ENCODE peak calls at places on chromosomes 3 and 15, in seven cellular contexts. N, J, R, C, T, D and P are unnamed samples.

GRCh38 chr3:89223188-89223587 is 115.8 kb downstream of the EPHA3 start:
- DNase-seq in C (no peak), D (no peak), R (no peak), J (no peak), N (peak; percentile 81), T (no peak), P (no peak)

GRCh38 chr3:46670891-46671427 is 22.5 kb downstream of the ALS2CL start:
- DNase-seq in C (no peak), J (peak; percentile 11), N (no peak), R (no peak), T (peak; percentile 6), D (peak; percentile 5), P (no peak)

GRCh38 chr3:183114779-183115178 is 15.5 kb upstream of the MCCC1 start:
- DNase-seq in D (no peak), R (no peak), J (peak; percentile 27), T (no peak), N (no peak), C (no peak), P (no peak)

GRCh38 chr3:5021571-5022092 is 42.4 kb downstream of the BHLHE40 start:
- DNase-seq in C (peak; percentile 74), T (no peak), D (no peak), J (no peak), R (no peak), N (no peak), P (no peak)

GRCh38 chr3:12948891-12949711 is 107.7 kb upstream of the RPL32 start:
- DNase-seq in C (peak; percentile 53), R (no peak), J (no peak), N (no peak), D (peak; percentile 24), T (no peak), P (peak; percentile 45)

GRCh38 chr3:4850211-4850927 is 128.9 kb upstream of the BHLHE40 start:
- DNase-seq in J (no peak), C (no peak), N (no peak), T (no peak), D (no peak), R (peak; percentile 81), P (no peak)

GRCh38 chr15:45522931-45523331 is 376 bp upstream of the SLC30A4 start:
- DNase-seq in C (peak; percentile 23), D (no peak), R (no peak), N (peak; percentile 19), T (no peak), J (no peak), P (no peak)

GRCh38 chr15:36365963-36366362 is 213.5 kb upstream of the CDIN1 start:
- DNase-seq in J (no peak), N (no peak), T (no peak), C (no peak), R (no peak), D (no peak), P (no peak)

GRCh38 chr15:90376789-90377188 is 11.3 kb upstream of the IQGAP1 start:
- DNase-seq in D (peak; percentile 42), C (no peak), N (no peak), J (no peak), T (no peak), R (no peak), P (no peak)

GRCh38 chr15:77393471-77393840 is 26.4 kb downstream of the PEAK1 start:
- DNase-seq in C (peak; percentile 62), T (no peak), D (no peak), R (no peak), J (no peak), N (no peak), P (no peak)

DNA sequence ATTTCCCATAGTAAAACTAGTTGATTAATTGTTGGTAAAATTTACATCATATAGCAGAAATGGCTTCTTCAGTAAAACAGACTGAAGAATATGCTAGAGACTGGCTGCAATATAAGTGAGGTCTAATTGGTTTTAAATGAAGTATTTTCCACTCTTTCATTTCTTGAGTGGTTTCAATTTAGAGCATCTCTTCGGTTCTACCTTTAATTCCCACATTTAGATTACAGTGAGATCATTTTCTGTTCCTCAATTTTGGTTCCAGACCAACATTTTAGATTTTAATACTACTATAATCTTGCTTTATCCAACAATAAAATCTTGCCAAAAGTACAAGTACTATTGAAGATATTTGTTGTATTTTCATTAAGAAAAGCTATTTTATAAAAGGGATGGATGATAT is 1.0 kb upstream of the LRCH3 start:
- DNase-seq in N (no peak), C (no peak), R (no peak), J (no peak), D (no peak), T (no peak), P (no peak)
- H3K4me3 ChIP-seq in N (no peak overlapping the region), C (peak overlapping the region; percentile 95), R (peak overlapping the region; percentile 79), J (no peak overlapping the region), D (no peak overlapping the region), T (no peak overlapping the region), P (no peak overlapping the region)

GRCh38 chr15:75204340-75205063 is 2.8 kb downstream of the C15orf39 start:
- DNase-seq in D (peak; percentile 96), N (peak; percentile 94), C (peak; percentile 89), J (peak; percentile 97), R (peak; percentile 88), T (peak; percentile 94), P (peak; percentile 97)
- H3K4me3 ChIP-seq in D (no peak overlapping the region), N (peak overlapping the region; percentile 99), C (peak overlapping the region; percentile 99), J (no peak overlapping the region), R (peak overlapping the region; percentile 75), T (peak overlapping the region; percentile 100), P (peak overlapping the region; percentile 97)

DNA sequence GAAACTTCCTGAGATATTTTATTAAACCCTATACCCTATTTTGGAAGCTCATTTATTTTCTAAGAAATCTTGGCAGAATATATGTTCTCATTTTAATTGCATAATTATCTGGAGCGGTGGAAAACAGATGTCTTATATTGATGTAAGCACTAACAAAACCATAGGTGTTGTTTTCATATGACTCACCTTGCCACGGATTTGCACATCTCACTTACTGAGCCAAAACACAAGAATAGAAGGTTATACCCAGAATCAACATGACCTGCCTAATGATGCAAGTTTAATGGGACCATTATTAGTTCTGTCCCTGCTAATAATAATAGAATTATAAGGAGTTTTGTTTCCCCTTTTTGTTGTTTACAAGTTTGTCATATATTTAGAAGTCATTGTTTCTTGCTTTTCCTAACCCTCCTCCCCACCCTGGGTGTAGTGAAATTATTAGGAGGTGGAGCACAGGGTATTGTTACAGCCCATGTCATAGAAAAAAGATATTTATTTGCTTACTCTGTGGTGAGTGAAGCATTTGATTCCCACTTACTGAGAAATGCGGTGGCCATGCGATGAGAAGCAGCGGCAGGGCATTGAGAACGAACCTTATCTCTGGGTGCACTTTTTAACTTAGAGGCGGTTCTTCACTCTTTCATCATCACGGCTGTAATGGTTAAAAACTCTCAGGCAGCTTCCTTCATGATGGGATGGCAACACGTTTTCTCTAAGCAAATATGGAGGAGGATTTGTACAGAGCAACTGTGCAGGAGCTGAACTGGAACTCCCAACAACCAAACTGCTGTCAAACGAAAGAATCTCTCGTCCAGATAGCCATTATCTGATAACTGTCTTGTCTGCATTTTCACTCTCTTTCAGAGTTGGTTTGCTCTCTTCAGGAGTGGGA is 521 bp downstream of the IL5RA start:
- DNase-seq in R (no peak), T (no peak), J (no peak), N (no peak), C (no peak), D (no peak), P (no peak)
- H3K4me3 ChIP-seq in R (peak overlapping the region; percentile 26), T (peak overlapping the region; percentile 37), J (no peak overlapping the region), N (no peak overlapping the region), C (no peak overlapping the region), D (no peak overlapping the region), P (no peak overlapping the region)

DNA sequence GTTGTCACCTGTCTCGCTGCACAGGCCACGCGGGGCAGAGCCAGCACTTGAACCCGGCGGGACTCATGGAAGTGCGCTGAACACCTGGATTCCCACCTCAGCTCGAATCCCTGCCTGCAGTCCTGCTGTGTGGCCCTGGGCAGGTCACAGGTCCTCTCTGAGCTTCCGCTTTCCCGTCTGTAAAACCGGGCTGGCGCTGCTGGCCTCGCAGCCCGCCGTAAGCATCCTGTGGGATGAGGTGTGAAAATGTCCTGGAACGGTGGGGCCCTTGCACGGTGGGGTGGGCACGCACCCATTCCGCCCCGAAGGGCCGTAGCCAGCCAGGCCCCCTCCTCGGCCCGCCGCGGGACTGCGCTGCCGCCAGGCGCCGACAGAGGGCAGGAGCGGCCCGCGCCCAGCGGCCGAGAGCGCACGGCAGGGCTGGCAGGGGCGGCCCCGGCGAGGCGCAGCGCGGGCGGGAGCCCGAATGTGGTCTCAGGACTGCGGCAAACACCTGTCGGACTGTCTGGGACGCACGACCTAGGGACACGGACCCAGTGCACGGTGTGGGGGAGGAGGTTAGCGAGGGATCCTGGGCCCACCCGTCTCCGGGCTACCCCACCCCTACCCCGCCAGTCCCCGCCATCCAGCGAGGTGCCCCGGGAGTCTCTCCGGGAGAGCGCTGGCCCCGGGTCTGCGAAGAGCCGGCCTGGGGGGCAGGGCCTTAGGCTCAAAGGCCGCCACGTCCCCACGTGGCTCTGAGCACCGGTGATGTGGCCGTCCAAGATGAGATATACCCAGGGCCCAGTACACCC is 40.4 kb downstream of the DNAJB8 start:
- DNase-seq in D (peak; percentile 28), N (peak; percentile 58), R (peak; percentile 63), J (peak; percentile 95), T (peak; percentile 40), C (no peak), P (no peak)
- H3K4me3 ChIP-seq in D (no peak overlapping the region), N (no peak overlapping the region), R (no peak overlapping the region), J (peak overlapping the region; percentile 24), T (peak overlapping the region; percentile 54), C (no peak overlapping the region), P (no peak overlapping the region)